ENCODE peak calls at places on chromosomes 16 and 17, in four cellular contexts. S, B, N and Z are unnamed samples.
A peak's percentile ranks its signal among the peaks of the same experiment; 100 is the strongest.

GRCh38 chr16:2527784-2528100 is 3.5 kb downstream of the CEMP1 start:
- DNase-seq in S (no peak), N (no peak), B (no peak), Z (no peak)

GRCh38 chr16:83912152-83912948 is 13.4 kb downstream of the MLYCD start:
- DNase-seq in N (no peak), S (peak; percentile 58), B (no peak), Z (no peak)

GRCh38 chr17:75642221-75643032 is 9.2 kb downstream of the SMIM5 start:
- DNase-seq in N (no peak), B (no peak), S (no peak), Z (peak; percentile 81)

GRCh38 chr16:28181557-28181914 is 30.2 kb downstream of the XPO6 start:
- DNase-seq in S (peak; percentile 26), B (no peak), N (peak; percentile 71), Z (peak; percentile 87)

GRCh38 chr17:76700290-76700626 is 10.5 kb downstream of the MXRA7 start:
- DNase-seq in N (no peak), B (no peak), S (no peak), Z (no peak)

GRCh38 chr17:77677210-77677609 is 281.3 kb upstream of the TNRC6C start:
- DNase-seq in S (no peak), B (no peak), N (no peak), Z (no peak)

GRCh38 chr16:81551821-81552304 is 107.3 kb downstream of the CMIP start:
- DNase-seq in N (no peak), B (no peak), S (peak; percentile 33), Z (no peak)

GRCh38 chr17:76562734-76563148 is 22.9 kb downstream of the PRCD start:
- DNase-seq in B (no peak), N (no peak), S (peak; percentile 49), Z (no peak)

GRCh38 chr17:16107165-16107770 is 107.6 kb downstream of the TTC19 start:
- DNase-seq in N (no peak), B (no peak), S (no peak), Z (no peak)

GRCh38 chr16:87086156-87086555 is 231.0 kb downstream of the C16orf95 start:
- DNase-seq in B (no peak), N (no peak), S (no peak), Z (no peak)

GRCh38 chr17:78884876-78885667 is 17.9 kb downstream of the CEP295NL start:
- DNase-seq in N (no peak), B (no peak), S (no peak), Z (no peak)

GRCh38 chr17:78706271-78706915 is 75.7 kb downstream of the CYTH1 start:
- DNase-seq in N (peak; percentile 79), B (no peak), S (no peak), Z (no peak)

GRCh38 chr17:50043290-50044148 is 12.4 kb upstream of the ITGA3 start:
- DNase-seq in B (no peak), N (no peak), S (peak; percentile 49), Z (no peak)

GRCh38 chr16:85774136-85774535 is 23.2 kb upstream of the C16orf74 start:
- DNase-seq in N (no peak), B (no peak), S (no peak), Z (no peak)

GRCh38 chr16:391885-392335 is 5.1 kb upstream of the NME4 start:
- DNase-seq in S (peak; percentile 65), B (no peak), N (peak; percentile 83), Z (peak; percentile 49)

GRCh38 chr16:25110392-25110947 is 1.1 kb upstream of the LCMT1 start:
- DNase-seq in B (no peak), N (peak; percentile 40), S (no peak), Z (peak; percentile 13)

GRCh38 chr17:5099271-5099670 is 12.4 kb downstream of the ZNF232 start:
- DNase-seq in N (no peak), B (no peak), S (no peak), Z (no peak)

GRCh38 chr16:85004587-85005205 is 6.6 kb downstream of the ZDHHC7 start:
- DNase-seq in B (no peak), S (no peak), N (peak; percentile 71), Z (no peak)

DNA sequence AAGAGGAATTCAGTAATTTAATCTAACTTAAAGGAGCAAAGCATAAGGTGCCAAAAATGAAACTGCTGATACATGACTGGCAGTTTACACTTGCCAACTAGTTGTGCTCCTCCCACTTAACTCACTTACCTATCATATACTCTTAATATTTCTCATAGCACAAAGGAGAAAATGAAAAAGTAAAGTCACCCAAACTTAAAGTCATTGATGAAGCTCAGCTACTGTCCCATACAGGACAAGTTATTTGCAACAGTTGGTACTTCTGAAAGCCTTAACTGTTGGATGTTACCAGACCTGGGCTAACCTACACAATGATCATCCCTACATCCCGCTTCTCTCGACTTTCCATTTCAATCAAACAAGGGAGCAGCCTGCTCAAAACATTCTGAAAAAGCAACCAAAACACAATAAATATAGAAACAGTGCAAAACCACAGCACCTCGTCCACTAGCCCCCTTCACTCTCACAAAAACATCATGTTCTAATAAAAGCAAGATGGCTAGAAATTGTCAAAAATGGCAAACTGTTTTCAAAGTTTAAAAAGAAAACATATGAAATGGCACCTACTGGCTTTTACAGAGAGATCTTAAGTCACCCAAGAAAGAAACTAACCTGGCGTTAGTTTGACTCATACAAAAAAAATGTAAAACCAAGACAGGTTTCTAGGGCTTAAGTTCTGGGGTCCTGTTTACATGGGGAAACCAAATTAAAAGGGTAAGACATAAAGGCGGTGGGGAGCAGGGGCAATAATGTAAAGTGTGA is 868 bp downstream of the MED13 start:
- DNase-seq in B (no peak), N (no peak), S (no peak), Z (peak; percentile 65)
- H3K27ac ChIP-seq in B (peak overlapping the region; percentile 97), N (peak overlapping the region; percentile 97), S (peak overlapping the region; percentile 99), Z (peak overlapping the region; percentile 72)

GRCh38 chr17:47901423-47901822 is 5.4 kb downstream of the SP2 start:
- DNase-seq in S (no peak), B (no peak), N (no peak), Z (no peak)

GRCh38 chr17:47902039-47902744 is 6.2 kb downstream of the SP2 start:
- DNase-seq in S (no peak), B (no peak), N (no peak), Z (no peak)

GRCh38 chr17:47905221-47905733 is 9.2 kb downstream of the SP2 start:
- DNase-seq in B (peak; percentile 18), S (peak; percentile 72), N (no peak), Z (no peak)

GRCh38 chr17:47907932-47908562 is 12.0 kb downstream of the SP2 start:
- DNase-seq in S (no peak), N (no peak), B (no peak), Z (peak; percentile 31)

GRCh38 chr17:47906443-47906842 is 10.4 kb downstream of the SP2 start:
- DNase-seq in N (no peak), B (no peak), S (no peak), Z (no peak)
- H3K4me1 ChIP-seq in N (peaks cover 13% of the 10 kb centered on the region), B (peaks cover 76% of the 10 kb centered on the region), S (peaks cover 75% of the 10 kb centered on the region), Z (no peaks in the 10 kb centered on the region)

DNA sequence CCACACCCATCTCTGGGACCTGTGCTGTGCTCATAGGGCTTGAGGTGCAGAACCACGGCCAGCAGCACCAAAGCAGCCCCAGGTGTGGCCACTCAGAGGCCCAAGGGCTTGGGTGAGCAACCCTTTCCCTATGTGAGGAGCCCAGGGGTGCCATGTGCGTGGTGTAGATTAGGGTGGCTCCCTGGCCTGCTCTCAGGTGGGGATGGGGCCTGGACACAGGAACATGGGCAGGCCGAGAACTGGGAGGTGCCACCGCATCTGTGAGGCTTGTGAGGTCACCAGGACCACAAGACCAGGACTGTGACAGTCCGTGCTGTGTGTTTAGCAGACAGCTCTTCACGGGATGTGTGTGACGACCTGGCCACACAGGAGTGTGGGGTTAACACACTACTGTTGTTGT is 103.5 kb upstream of the ZNF750 start:
- DNase-seq in S (no peak), N (no peak), B (no peak), Z (no peak)
- H3K9me3 ChIP-seq in S (peaks cover 18% of the 10 kb centered on the region), N (peaks cover 53% of the 10 kb centered on the region), B (peaks cover 28% of the 10 kb centered on the region), Z (no peaks in the 10 kb centered on the region)

GRCh38 chr17:34235389-34236028 is 19.6 kb upstream of the CCL2 start:
- DNase-seq in B (no peak), S (peak; percentile 49), N (no peak), Z (peak; percentile 37)
- H3K27ac ChIP-seq in B (peak overlapping the region; percentile 35), S (peak overlapping the region; percentile 54), N (no peak overlapping the region), Z (no peak overlapping the region)

GRCh38 chr17:57106836-57107497 is 21.9 kb downstream of the AKAP1 start:
- DNase-seq in B (no peak), N (no peak), S (no peak), Z (no peak)

GRCh38 chr17:57109393-57110151 is 24.5 kb downstream of the AKAP1 start:
- DNase-seq in N (peak; percentile 35), S (peak; percentile 59), B (no peak), Z (no peak)

GRCh38 chr17:57107498-57108101 is 22.6 kb downstream of the AKAP1 start:
- DNase-seq in B (no peak), S (no peak), N (peak; percentile 71), Z (peak; percentile 90)

GRCh38 chr17:57110152-57110542 is 25.1 kb downstream of the AKAP1 start:
- DNase-seq in S (peak; percentile 60), B (no peak), N (no peak), Z (no peak)

DNA sequence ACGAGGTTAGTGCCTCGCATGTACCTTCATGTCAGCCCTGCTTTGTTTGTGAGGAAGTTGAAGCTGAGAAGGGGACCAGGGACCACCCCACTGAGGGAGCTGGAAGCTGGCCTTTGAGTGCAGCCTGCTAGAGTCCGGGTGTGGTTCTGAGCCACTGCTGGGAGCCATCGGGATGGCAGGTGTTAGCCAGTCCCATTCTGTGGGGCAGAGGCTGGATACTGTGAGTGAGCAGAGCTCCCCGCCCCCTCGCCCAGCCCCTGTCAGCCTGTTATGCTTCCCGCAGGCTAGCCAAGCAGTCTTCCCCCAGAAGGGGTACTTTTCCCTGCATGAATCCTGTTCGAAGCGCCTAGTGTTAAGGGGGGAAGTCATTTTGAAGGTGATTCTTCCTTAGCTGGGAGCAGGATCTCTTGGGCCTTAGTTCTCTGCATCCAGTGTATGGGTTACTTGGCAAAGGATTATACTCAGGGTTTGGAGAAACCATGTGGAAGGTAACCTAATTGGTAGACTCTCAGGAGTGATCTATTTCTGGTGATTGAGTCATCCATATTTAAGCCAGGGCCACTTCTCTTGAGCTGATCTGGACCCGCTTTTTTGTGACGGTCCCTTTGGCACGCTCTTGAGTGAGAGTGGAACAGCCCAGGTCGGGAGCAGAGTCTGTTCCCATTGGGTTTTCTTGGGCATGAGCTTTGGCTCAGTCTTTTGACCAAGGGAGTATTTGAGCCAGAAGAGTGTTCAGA is 23.8 kb downstream of the AKAP1 start:
- DNase-seq in B (peak; percentile 55), S (peak; percentile 41), N (no peak), Z (peak; percentile 50)
- H3K4me1 ChIP-seq in B (peaks cover 45% of the 10 kb centered on the region), S (peaks cover 71% of the 10 kb centered on the region), N (peaks cover 30% of the 10 kb centered on the region), Z (peaks cover 20% of the 10 kb centered on the region)

GRCh38 chr16:31877876-31878642 is 4.5 kb downstream of the ZNF267 start:
- DNase-seq in N (no peak), B (no peak), S (no peak), Z (no peak)
- H3K9me3 ChIP-seq in N (peaks cover 65% of the 10 kb centered on the region), B (no peaks in the 10 kb centered on the region), S (no peaks in the 10 kb centered on the region), Z (no peaks in the 10 kb centered on the region)

GRCh38 chr17:58097384-58098088 is 14.3 kb downstream of the DYNLL2 start:
- DNase-seq in N (no peak), B (no peak), S (no peak), Z (no peak)
- H3K27ac ChIP-seq in N (no peak overlapping the region), B (no peak overlapping the region), S (no peak overlapping the region), Z (no peak overlapping the region)

GRCh38 chr16:78147846-78148535 is 48.5 kb downstream of the WWOX start:
- DNase-seq in B (no peak), N (no peak), S (no peak), Z (no peak)
- H3K4me1 ChIP-seq in B (peaks cover 5% of the 10 kb centered on the region), N (no peaks in the 10 kb centered on the region), S (no peaks in the 10 kb centered on the region), Z (no peaks in the 10 kb centered on the region)